ENCODE peak calls at places on chromosomes 16 and 17, in five cellular contexts. D is foreskin keratinocyte; Z is AG08395; Y is activated CD4-positive, alpha-beta T cell treated with anti-CD3 and anti-CD28 coated beads, Interleukin-2, amount 50 U/mL, for 24 hours; T is AG09309. I is an unnamed sample.

GRCh38 chr17:38850374-38850773 is 3.1 kb downstream of the RPL23 start:
- DNase-seq in D (no peak), Z (no peak), Y (no peak), T (no peak), I (no peak)

GRCh38 chr17:33509331-33509730 is 216.2 kb upstream of the ASIC2 start:
- DNase-seq in D (no peak), Z (no peak), Y (no peak), T (no peak), I (no peak)

GRCh38 chr17:49071106-49071505 is 61.5 kb upstream of the B4GALNT2 start:
- DNase-seq in D (no peak), Z (no peak), Y (no peak), T (no peak), I (no peak)

GRCh38 chr17:65442691-65443090 is 118.8 kb downstream of the AXIN2 start:
- DNase-seq in D (no peak), Z (no peak), Y (no peak), T (no peak), I (no peak)

GRCh38 chr16:240559-240958 is 5.9 kb downstream of the FAM234A start:
- DNase-seq in D (no peak), Z (no peak), Y (no peak), T (no peak), I (no peak)

GRCh38 chr17:49715221-49715620 is 7.5 kb upstream of the SLC35B1 start:
- DNase-seq in D (no peak), Z (no peak), Y (no peak), T (no peak), I (no peak)

GRCh38 chr17:11612956-11613355 is 14.7 kb downstream of the DNAH9 start:
- DNase-seq in D (no peak), Z (no peak), Y (no peak), T (no peak), I (no peak)

GRCh38 chr16:69186642-69187386 is at the start of gene SNTB2:
- DNase-seq in D (peak; percentile 77), Z (peak; percentile 94), Y (peak; percentile 60), T (no peak), I (no peak)

GRCh38 chr17:66965801-66966528 is 1.5 kb downstream of the CACNG4 start:
- DNase-seq in D (no peak), Z (no peak), Y (no peak), T (no peak), I (no peak)

GRCh38 chr17:78748730-78749317 is 33.2 kb downstream of the CYTH1 start:
- DNase-seq in D (peak; percentile 71), Z (peak; percentile 56), Y (no peak), T (no peak), I (peak; percentile 62)

GRCh38 chr16:55577888-55578287 is 11.4 kb downstream of the CAPNS2 start:
- DNase-seq in D (no peak), Z (no peak), Y (no peak), T (no peak), I (no peak)

GRCh38 chr16:22848451-22848850 is 34.5 kb downstream of the HS3ST2 start:
- DNase-seq in D (peak; percentile 16), Z (no peak), Y (no peak), T (no peak), I (no peak)

GRCh38 chr17:29579866-29580771 is 9.3 kb downstream of the GIT1 start:
- DNase-seq in D (peak; percentile 65), Z (peak; percentile 91), Y (peak; percentile 78), T (peak; percentile 27), I (no peak)

GRCh38 chr17:50066995-50067394 is 11.1 kb downstream of the ITGA3 start:
- DNase-seq in D (no peak), Z (no peak), Y (no peak), T (no peak), I (no peak)

GRCh38 chr16:67555795-67556212 is 6.5 kb upstream of the CTCF start:
- DNase-seq in D (peak; percentile 86), Z (no peak), Y (no peak), T (no peak), I (no peak)

GRCh38 chr17:1029196-1029911 is 32.4 kb downstream of the TIMM22 start:
- DNase-seq in D (no peak), Z (peak; percentile 70), Y (no peak), T (peak; percentile 8), I (no peak)

GRCh38 chr17:81843713-81844326 is 9.0 kb upstream of the PPP1R27 start:
- DNase-seq in D (no peak), Z (no peak), Y (no peak), T (no peak), I (no peak)

GRCh38 chr17:40953876-40954275 is 12.9 kb downstream of the KRT39 start:
- DNase-seq in D (peak; percentile 97), Z (peak; percentile 50), Y (no peak), T (peak; percentile 95), I (peak; percentile 99)

GRCh38 chr16:47855431-47855830 is 300.4 kb downstream of the ABCC12 start:
- DNase-seq in D (no peak), Z (no peak), Y (no peak), T (no peak), I (no peak)

GRCh38 chr17:13792314-13792713 is 190.6 kb upstream of the HS3ST3A1 start:
- DNase-seq in D (no peak), Z (peak; percentile 40), Y (no peak), T (peak; percentile 31), I (no peak)

GRCh38 chr17:21081967-21082366 is 39.2 kb upstream of the USP22 start:
- DNase-seq in D (peak; percentile 10), Z (no peak), Y (no peak), T (no peak), I (no peak)